ENCODE peak calls at places on chromosomes 1 and 21, in seven cellular contexts. P is left ventricle myocardium inferior, D is pancreas, X is uterus, Z is GM23248, E is body of pancreas, B is cardiac muscle cell. R is an unnamed sample.

GRCh38 chr1:37721565-37721964 is 29.2 kb downstream of the CDCA8 start:
- DNase-seq in B (no peak), P (no peak), X (no peak), Z (peak; percentile 6), E (no peak), D (no peak), R (no peak)

GRCh38 chr1:226586650-226587443 is 38.3 kb downstream of the STUM start:
- DNase-seq in D (no peak), X (no peak), P (no peak), B (no peak), E (no peak), Z (no peak), R (no peak)

GRCh38 chr1:52725903-52726264 is 369 bp upstream of the ZYG11B start:
- DNase-seq in B (no peak), X (no peak), D (no peak), P (no peak), E (no peak), Z (no peak), R (no peak)

GRCh38 chr1:55631508-55631907 is 416.3 kb upstream of the USP24 start:
- DNase-seq in X (no peak), D (no peak), B (no peak), Z (peak; percentile 79), P (no peak), E (no peak), R (no peak)

GRCh38 chr1:31101147-31101502 is 35.6 kb upstream of the PUM1 start:
- DNase-seq in P (no peak), D (no peak), X (no peak), E (no peak), Z (peak; percentile 68), B (no peak), R (no peak)

GRCh38 chr1:151945725-151946365 is 36.5 kb upstream of the THEM4 start:
- DNase-seq in E (peak; percentile 67), P (peak; percentile 82), D (no peak), Z (peak; percentile 99), B (no peak), X (peak; percentile 79), R (peak; percentile 83)

GRCh38 chr1:208004851-208005250 is 93.9 kb upstream of the CD34 start:
- DNase-seq in Z (peak; percentile 90), B (no peak), E (no peak), X (no peak), D (no peak), P (no peak), R (no peak)

GRCh38 chr1:91345395-91346005 is 59.1 kb downstream of the HFM1 start:
- DNase-seq in E (no peak), X (no peak), D (no peak), Z (no peak), B (no peak), P (no peak), R (no peak)

GRCh38 chr1:216653001-216653400 is 70.2 kb downstream of the ESRRG start:
- DNase-seq in E (no peak), P (no peak), B (no peak), Z (no peak), X (no peak), D (no peak), R (no peak)

GRCh38 chr21:22115746-22116145 is 1117.5 kb downstream of the NCAM2 start:
- DNase-seq in Z (no peak), X (no peak), P (no peak), B (no peak), D (no peak), E (no peak), R (no peak)

GRCh38 chr1:206578115-206578935 is 33.9 kb downstream of the EIF2D start:
- DNase-seq in D (no peak), B (no peak), P (no peak), E (no peak), Z (peak; percentile 78), X (no peak), R (no peak)

GRCh38 chr1:233897325-233898162 is 6.9 kb upstream of the SLC35F3 start:
- DNase-seq in D (no peak), X (no peak), E (no peak), P (no peak), B (no peak), Z (no peak), R (no peak)

GRCh38 chr1:194225781-194226180 is 1039.4 kb upstream of the B3GALT2 start:
- DNase-seq in B (no peak), D (no peak), Z (no peak), E (no peak), P (no peak), X (no peak), R (no peak)

GRCh38 chr1:171985639-171986038 is 144.3 kb downstream of the DNM3 start:
- DNase-seq in D (no peak), P (no peak), B (peak; percentile 38), E (no peak), X (no peak), Z (peak; percentile 34), R (no peak)

GRCh38 chr1:235136111-235136510 is 7.5 kb upstream of the TOMM20 start:
- DNase-seq in Z (no peak), X (no peak), P (no peak), D (no peak), B (no peak), E (no peak), R (no peak)

GRCh38 chr1:155911156-155912055 is at the start of gene RIT1:
- DNase-seq in D (peak; percentile 92), Z (peak; percentile 94), X (peak; percentile 84), P (peak; percentile 89), E (peak; percentile 84), B (peak; percentile 90), R (peak; percentile 72)

GRCh38 chr1:12587981-12588620 is 29.9 kb downstream of the DHRS3 start:
- DNase-seq in Z (no peak), D (no peak), B (no peak), P (no peak), X (no peak), E (no peak), R (no peak)

GRCh38 chr1:6329392-6329791 is 64.2 kb downstream of the ACOT7 start:
- DNase-seq in X (peak; percentile 72), E (no peak), B (no peak), D (no peak), Z (peak; percentile 43), P (no peak), R (no peak)

GRCh38 chr1:43600033-43601020 is 49.6 kb upstream of the KDM4A start:
- DNase-seq in P (no peak), B (no peak), D (no peak), E (no peak), Z (no peak), X (no peak), R (no peak)

GRCh38 chr21:29219165-29219770 is 79.5 kb upstream of the BACH1 start:
- DNase-seq in D (no peak), B (no peak), P (no peak), E (peak; percentile 59), Z (no peak), X (no peak), R (no peak)

GRCh38 chr1:204357551-204357950 is 2.2 kb downstream of the PLEKHA6 start:
- DNase-seq in E (no peak), B (no peak), X (no peak), D (no peak), Z (no peak), P (peak; percentile 44), R (no peak)

GRCh38 chr1:214453109-214453722 is 98.2 kb downstream of the PTPN14 start:
- DNase-seq in B (no peak), X (no peak), E (no peak), P (no peak), Z (peak; percentile 69), D (no peak), R (no peak)

GRCh38 chr21:37208056-37208705 is 59.0 kb downstream of the VPS26C start:
- DNase-seq in Z (peak; percentile 63), B (peak; percentile 42), E (peak; percentile 43), D (peak; percentile 70), P (peak; percentile 79), X (no peak), R (peak; percentile 83)

GRCh38 chr1:59497616-59498015 is 200.7 kb downstream of the FGGY start:
- DNase-seq in P (no peak), D (no peak), X (no peak), E (no peak), B (no peak), Z (no peak), R (no peak)

GRCh38 chr1:91700771-91701493 is 185.0 kb downstream of the TGFBR3 start:
- DNase-seq in E (no peak), X (no peak), P (no peak), Z (peak; percentile 91), D (no peak), B (no peak), R (no peak)

GRCh38 chr1:119782541-119783338 is 14.0 kb upstream of the HMGCS2 start:
- DNase-seq in E (no peak), B (no peak), D (no peak), X (no peak), P (no peak), Z (no peak), R (no peak)

GRCh38 chr1:46184920-46185658 is 8.8 kb upstream of the P3R3URF start:
- DNase-seq in D (no peak), E (no peak), P (no peak), X (no peak), B (no peak), Z (no peak), R (no peak)

DNA sequence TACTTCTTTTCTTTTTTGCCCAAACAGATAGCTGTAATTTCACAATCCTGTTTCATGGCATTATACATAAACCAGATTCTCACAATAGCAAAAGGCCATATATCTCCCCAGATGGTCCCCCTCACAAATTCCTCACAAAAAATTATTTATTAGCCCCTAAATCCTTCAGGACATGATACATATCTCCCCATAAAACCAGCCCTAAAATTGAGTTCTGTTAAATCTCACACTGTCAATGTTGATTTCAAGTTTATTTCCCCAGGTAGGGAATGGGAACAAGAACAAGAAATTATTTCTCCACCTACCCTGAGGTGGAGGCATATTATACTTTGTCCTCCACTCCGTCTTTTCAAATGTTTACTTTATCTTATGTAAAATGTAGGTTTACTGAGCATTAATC is 163.4 kb upstream of the CHRM3 start:
- DNase-seq in E (no peak), D (no peak), P (no peak), X (no peak), Z (no peak), B (no peak), R (no peak)
- H3K9me3 ChIP-seq in E (peaks cover 10% of the 10 kb centered on the region), D (no peaks in the 10 kb centered on the region), P (peaks cover 82% of the 10 kb centered on the region), X (no peaks in the 10 kb centered on the region), Z (no peaks in the 10 kb centered on the region), B (no peaks in the 10 kb centered on the region), R (no peaks in the 10 kb centered on the region)

GRCh38 chr1:79648124-79648523 is 641.6 kb upstream of the ADGRL4 start:
- DNase-seq in D (no peak), X (no peak), B (no peak), E (no peak), P (no peak), Z (no peak), R (no peak)
- H3K9me3 ChIP-seq in D (no peaks in the 10 kb centered on the region), X (no peaks in the 10 kb centered on the region), B (no peaks in the 10 kb centered on the region), E (no peaks in the 10 kb centered on the region), P (no peaks in the 10 kb centered on the region), Z (no peaks in the 10 kb centered on the region), R (no peaks in the 10 kb centered on the region)

GRCh38 chr21:25402134-25402957 is 204.9 kb downstream of the MRPL39 start:
- DNase-seq in D (no peak), B (no peak), E (no peak), Z (no peak), X (no peak), P (no peak), R (no peak)
- H3K9me3 ChIP-seq in D (no peaks in the 10 kb centered on the region), B (no peaks in the 10 kb centered on the region), E (no peaks in the 10 kb centered on the region), Z (no peaks in the 10 kb centered on the region), X (no peaks in the 10 kb centered on the region), P (no peaks in the 10 kb centered on the region), R (no peaks in the 10 kb centered on the region)

DNA sequence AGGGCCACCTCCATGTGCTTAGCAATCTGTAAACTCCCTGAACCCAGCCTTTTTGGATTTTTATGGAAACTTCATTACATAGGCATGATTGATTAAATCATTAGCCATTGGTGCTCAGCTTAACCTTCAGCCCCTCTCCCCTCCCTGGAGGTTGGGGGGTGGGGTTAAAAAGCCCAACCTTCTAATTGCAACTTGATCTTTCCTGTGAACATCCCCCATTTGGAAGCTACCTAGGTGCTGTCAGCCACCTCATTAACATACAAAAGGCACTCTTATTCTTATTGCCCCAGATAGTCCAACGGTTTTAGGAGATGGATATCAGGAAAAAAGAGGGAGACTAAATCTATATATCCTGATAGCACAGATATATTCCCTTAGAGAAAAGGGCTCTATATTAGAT is 424.0 kb upstream of the BEND5 start:
- DNase-seq in P (no peak), E (no peak), D (no peak), Z (no peak), B (no peak), X (no peak), R (no peak)
- H3K9me3 ChIP-seq in P (peaks cover 15% of the 10 kb centered on the region), E (no peaks in the 10 kb centered on the region), D (no peaks in the 10 kb centered on the region), Z (peaks cover 3% of the 10 kb centered on the region), B (no peaks in the 10 kb centered on the region), X (no peaks in the 10 kb centered on the region), R (no peaks in the 10 kb centered on the region)

R was measured in gastrocnemius medialis.